ENCODE peak calls at places on chromosomes 11 and 22, in eight cellular contexts. L is NB4, X is H1, V is gastrocnemius medialis, H is uterus, T is endothelial cell of umbilical vein, Z is A549, A is HCT116. B is an unnamed sample.

GRCh38 chr11:127345819-127346459 is 345.4 kb upstream of the KIRREL3 start:
- DNase-seq in L (peak), T (no peak), X (no peak), H (no peak), Z (peak), A (no peak), V (no peak), B (peak)

GRCh38 chr11:118398797-118399564 is 2.4 kb upstream of the ATP5MG start:
- DNase-seq in X (no peak), L (no peak), T (no peak), H (no peak), V (no peak), Z (no peak), A (no peak), B (peak)

GRCh38 chr11:92667446-92668165 is 301.8 kb upstream of the MTNR1B start:
- DNase-seq in T (no peak), V (no peak), Z (no peak), X (peak), A (no peak), L (no peak), H (no peak), B (no peak)

GRCh38 chr22:22789233-22789921 is 98.2 kb upstream of the IGLL5 start:
- DNase-seq in A (no peak), Z (no peak), X (no peak), H (no peak), V (no peak), L (no peak), T (no peak), B (no peak)

GRCh38 chr22:45200862-45201511 is 37.3 kb downstream of the NUP50 start:
- DNase-seq in X (no peak), V (no peak), H (no peak), T (no peak), L (no peak), Z (no peak), A (no peak), B (no peak)

GRCh38 chr11:87368151-87368550 is 330.4 kb downstream of the TMEM135 start:
- DNase-seq in V (no peak), X (no peak), L (no peak), A (no peak), H (no peak), T (peak), Z (no peak), B (no peak)

GRCh38 chr22:48523091-48523490 is 1304.6 kb downstream of the BRD1 start:
- DNase-seq in L (no peak), V (no peak), A (no peak), Z (no peak), T (no peak), H (no peak), X (no peak), B (no peak)

GRCh38 chr11:127017482-127017881 is 16.9 kb upstream of the KIRREL3 start:
- DNase-seq in V (no peak), X (no peak), A (no peak), H (no peak), L (no peak), T (no peak), Z (peak), B (no peak)

GRCh38 chr11:95922099-95922498 is 1.8 kb downstream of the MTMR2 start:
- DNase-seq in H (no peak), Z (no peak), V (no peak), X (no peak), A (no peak), L (peak), T (peak), B (no peak)

GRCh38 chr11:124643605-124644425 is 21.2 kb downstream of the TBRG1 start:
- DNase-seq in H (no peak), X (no peak), V (no peak), Z (no peak), L (no peak), A (no peak), T (peak), B (peak)

GRCh38 chr22:49838771-49839717 is 11.4 kb upstream of the BRD1 start:
- DNase-seq in Z (no peak), A (no peak), L (peak), H (no peak), T (no peak), X (peak), V (no peak), B (no peak)

GRCh38 chr11:504053-504993 is 2.7 kb downstream of the RNH1 start:
- DNase-seq in L (peak), H (peak), T (peak), A (no peak), X (no peak), V (no peak), Z (no peak), B (peak)

GRCh38 chr11:29606596-29606995 is 410.2 kb downstream of the KCNA4 start:
- DNase-seq in V (no peak), T (no peak), Z (no peak), L (no peak), X (no peak), H (no peak), A (no peak), B (no peak)

GRCh38 chr11:88535916-88536547 is 198.5 kb upstream of the CTSC start:
- DNase-seq in A (peak), X (no peak), L (peak), H (no peak), T (peak), V (no peak), Z (peak), B (no peak)

GRCh38 chr22:31968022-31968421 is 23.7 kb downstream of the YWHAH start:
- DNase-seq in X (no peak), H (no peak), L (no peak), A (no peak), T (no peak), V (no peak), Z (no peak), B (no peak)

GRCh38 chr11:3095712-3096361 is 38.6 kb upstream of the CARS1 start:
- DNase-seq in V (peak), T (peak), Z (no peak), L (no peak), X (no peak), H (peak), A (no peak), B (no peak)

GRCh38 chr11:60942970-60943565 is 8.9 kb downstream of the SLC15A3 start:
- DNase-seq in Z (no peak), A (no peak), H (no peak), T (no peak), X (no peak), L (no peak), V (no peak), B (no peak)

GRCh38 chr11:824942-825341 is 2.8 kb upstream of the CRACR2B start:
- DNase-seq in A (no peak), H (no peak), Z (no peak), V (no peak), X (no peak), L (no peak), T (no peak), B (no peak)

DNA sequence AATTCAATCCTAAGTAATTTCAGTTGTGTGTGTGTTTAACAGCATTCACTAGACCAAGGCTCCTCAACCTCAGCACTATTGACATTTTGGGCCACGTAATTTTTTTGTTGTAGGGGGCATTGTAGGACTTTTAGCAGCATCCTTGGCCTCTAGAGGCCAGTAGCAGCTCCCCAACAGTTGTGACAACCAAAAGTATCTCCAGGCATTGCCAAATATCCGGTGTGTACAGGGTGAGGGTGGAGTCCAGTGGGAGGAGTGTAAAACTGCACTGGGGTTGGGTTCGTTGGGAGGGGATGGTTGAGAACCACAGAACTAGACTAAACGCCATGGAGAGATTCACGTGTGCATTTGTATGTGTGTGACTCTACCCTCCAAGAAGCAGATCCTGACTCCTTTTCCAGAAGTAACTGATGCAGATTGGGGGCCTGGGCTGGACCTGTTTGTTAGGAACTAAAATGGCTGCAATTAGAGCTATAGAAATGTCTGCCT is 5.9 kb upstream of the PHF21A start:
- DNase-seq in X (no peak), L (peak), H (no peak), Z (peak), A (peak), T (no peak), V (peak), B (peak)
- TF ChIP-seq POLR2A in X (no peak), L (peak), H (no peak), Z (no peak), A (peak), T (no peak), V (no peak), B (no peak)

GRCh38 chr11:36289226-36289852 is at the start of gene COMMD9:
- DNase-seq in T (peak), V (peak), H (peak), L (peak), X (peak), Z (peak), A (peak), B (peak)
- TF ChIP-seq POLR2A in T (peak), V (peak), H (no peak), L (peak), X (peak), Z (peak), A (no peak), B (peak)

GRCh38 chr11:66337103-66337899 is 1.1 kb upstream of the RIN1 start:
- DNase-seq in Z (no peak), A (no peak), H (no peak), L (no peak), T (no peak), V (no peak), X (no peak), B (no peak)

GRCh38 chr11:66334605-66335442 is 1.4 kb downstream of the RIN1 start:
- DNase-seq in A (no peak), L (peak), T (no peak), X (no peak), V (no peak), H (no peak), Z (no peak), B (no peak)

GRCh38 chr11:66335531-66336233 is 552 bp downstream of the RIN1 start:
- DNase-seq in X (no peak), H (peak), L (peak), V (peak), T (peak), A (no peak), Z (no peak), B (no peak)

GRCh38 chr11:66338276-66339162 is 2.3 kb upstream of the RIN1 start:
- DNase-seq in X (no peak), Z (no peak), A (no peak), V (no peak), H (no peak), T (no peak), L (peak), B (no peak)

DNA sequence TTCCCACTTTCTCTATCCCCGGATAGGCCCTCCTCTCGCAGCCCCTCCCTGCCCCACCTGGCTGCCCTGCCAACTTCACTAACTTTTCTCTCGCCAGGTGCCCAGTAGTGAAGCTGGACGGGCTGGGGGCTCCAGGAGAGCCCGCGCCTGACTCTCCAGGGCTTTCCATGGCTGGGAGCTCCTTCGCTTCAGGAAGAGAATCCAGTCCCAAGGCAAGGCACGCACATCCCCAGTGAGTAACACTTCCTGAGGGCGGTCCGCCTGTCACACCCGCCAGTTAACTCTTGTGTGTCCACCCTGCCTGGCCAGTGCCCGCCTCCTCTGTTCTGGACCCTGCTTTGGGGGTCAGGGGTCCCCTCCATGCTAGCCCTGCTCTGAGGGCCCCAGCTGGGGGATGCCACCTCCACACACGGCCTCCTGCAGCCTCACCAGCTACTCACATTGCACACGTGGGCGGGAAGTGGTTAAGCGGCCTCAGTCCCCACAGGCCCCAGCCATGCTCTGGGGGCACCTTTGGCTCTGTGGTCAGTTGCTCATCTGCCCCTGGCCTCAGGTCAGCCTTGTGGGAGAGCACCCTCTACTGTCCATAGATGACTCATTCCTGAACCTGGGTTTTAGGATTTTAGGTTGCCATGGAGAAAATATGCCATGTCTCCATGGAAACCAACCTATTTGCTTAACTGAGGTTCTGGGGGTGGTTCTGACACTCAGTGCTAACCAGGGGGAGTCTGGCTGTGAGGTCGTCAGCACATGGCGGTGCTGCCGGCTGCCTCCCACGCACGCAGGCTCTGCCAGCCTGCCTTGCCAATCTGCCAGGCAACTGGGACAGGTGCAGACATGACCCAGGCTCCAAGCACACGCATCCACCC is at the start of gene RIN1:
- DNase-seq in L (peak), V (peak), H (peak), A (peak), T (peak), X (no peak), Z (peak), B (peak)
- TF ChIP-seq POLR2A in L (peak), V (peak), H (no peak), A (peak), T (peak), X (no peak), Z (peak), B (no peak)

DNA sequence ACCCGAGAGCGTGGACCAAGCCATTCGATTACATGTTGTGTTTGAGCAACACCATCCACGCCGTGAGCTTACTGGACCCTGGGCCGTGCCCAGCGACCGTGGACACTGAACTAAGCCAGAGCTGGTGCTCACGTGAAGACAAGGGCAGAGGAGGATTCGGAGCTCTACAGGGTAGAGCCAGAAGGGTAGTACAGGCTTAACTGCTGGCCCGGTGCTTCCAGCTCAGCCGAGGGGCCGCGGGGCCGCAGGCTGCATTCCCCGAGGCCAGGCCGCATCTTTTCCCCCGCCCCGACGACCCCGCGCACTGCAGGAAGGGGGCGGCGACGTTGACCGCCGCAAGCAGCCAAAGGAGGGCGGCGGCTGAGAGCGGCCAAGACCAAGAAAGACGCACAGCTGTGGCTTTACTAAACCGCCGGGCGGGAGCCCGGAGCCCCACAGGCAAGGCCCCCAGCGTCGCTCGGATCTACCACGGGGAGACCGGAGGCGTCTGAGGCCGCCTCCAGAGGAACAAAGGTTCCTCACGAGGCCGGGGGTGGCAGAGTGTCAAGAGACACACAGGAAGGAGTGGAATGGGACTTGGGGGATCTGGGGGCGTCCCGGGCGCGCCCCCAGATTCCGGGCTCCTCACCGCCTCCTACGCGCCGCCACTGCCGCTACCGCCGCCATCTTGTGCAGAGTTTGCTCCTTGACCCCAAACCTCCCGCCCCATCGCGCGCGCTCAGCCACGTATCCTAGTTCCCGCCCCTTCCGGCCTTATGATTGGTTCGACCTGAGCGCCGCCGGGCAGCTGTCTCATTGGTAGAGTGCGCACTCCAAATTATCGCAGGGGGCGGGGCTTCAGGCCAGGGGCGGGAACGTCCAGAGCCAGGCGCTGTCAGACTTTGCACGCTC is at the start of gene GANAB:
- DNase-seq in L (peak), H (peak), A (peak), X (peak), V (peak), T (peak), Z (peak), B (peak)
- TF ChIP-seq POLR2A in L (peak), H (peak), A (peak), X (peak), V (peak), T (peak), Z (peak), B (peak)

GRCh38 chr11:46698597-46698996 is 1.8 kb downstream of the ARHGAP1 start:
- DNase-seq in X (no peak), H (no peak), V (no peak), Z (no peak), T (no peak), L (peak), A (no peak), B (no peak)

GRCh38 chr11:46701078-46701654 is 335 bp downstream of the ZNF408 start:
- DNase-seq in L (peak), Z (no peak), A (no peak), X (no peak), V (no peak), T (no peak), H (no peak), B (peak)

GRCh38 chr11:46697303-46697702 is 3.1 kb downstream of the ARHGAP1 start:
- DNase-seq in X (no peak), L (no peak), A (no peak), H (no peak), V (no peak), Z (no peak), T (no peak), B (no peak)

GRCh38 chr11:46697723-46698122 is 2.7 kb downstream of the ARHGAP1 start:
- DNase-seq in Z (no peak), A (no peak), T (no peak), V (no peak), X (no peak), L (no peak), H (no peak), B (no peak)

GRCh38 chr11:46700251-46701077 is at the start of the genes ARHGAP1 and ZNF408:
- DNase-seq in H (peak), L (peak), Z (peak), X (peak), T (peak), A (peak), V (peak), B (peak)
- TF ChIP-seq POLR2A in H (peak), L (peak), Z (peak), X (peak), T (peak), A (peak), V (peak), B (peak)